ENCODE peak calls at places on chromosomes 13 and 19, in nine cellular contexts. E is NB4, V is A549, A is adrenal gland, O is lower leg skin, W is breast epithelium, P is ovary, L is HCT116, J is heart left ventricle. H is an unnamed sample.

GRCh38 chr19:17957887-17958286 is 9.0 kb upstream of the KCNN1 start:
- DNase-seq in A (no peak), J (no peak), L (no peak), W (no peak), V (no peak), O (no peak), P (no peak), E (no peak), H (no peak)

GRCh38 chr13:59279024-59279423 is 884.7 kb downstream of the DIAPH3 start:
- DNase-seq in E (no peak), A (no peak), O (no peak), P (no peak), J (no peak), L (no peak), V (no peak), W (no peak), H (no peak)

GRCh38 chr13:110813646-110814624 is 100.4 kb downstream of the ING1 start:
- DNase-seq in V (peak), L (no peak), W (no peak), J (no peak), E (no peak), P (no peak), O (peak), A (no peak), H (no peak)

GRCh38 chr13:22148187-22148586 is 477.3 kb downstream of the FGF9 start:
- DNase-seq in P (no peak), J (no peak), L (no peak), W (no peak), A (no peak), V (no peak), O (no peak), E (no peak), H (no peak)

GRCh38 chr13:106989866-106990265 is 421.9 kb upstream of the ARGLU1 start:
- DNase-seq in A (no peak), W (no peak), V (no peak), E (no peak), L (no peak), J (no peak), P (no peak), O (no peak), H (no peak)

GRCh38 chr13:73672492-73672891 is 461.7 kb downstream of the KLF12 start:
- DNase-seq in O (no peak), V (peak), A (no peak), E (no peak), L (no peak), W (no peak), J (no peak), P (no peak), H (no peak)

GRCh38 chr13:24459234-24459633 is 53.3 kb downstream of the PARP4 start:
- DNase-seq in O (no peak), W (no peak), J (no peak), P (no peak), E (no peak), V (no peak), L (no peak), A (no peak), H (no peak)

GRCh38 chr13:44420376-44421220 is 47.0 kb downstream of the SERP2 start:
- DNase-seq in L (no peak), V (no peak), P (no peak), O (peak), A (no peak), J (no peak), E (no peak), W (no peak), H (no peak)

GRCh38 chr13:33953781-33954180 is 135.8 kb downstream of the RFC3 start:
- DNase-seq in W (no peak), P (no peak), V (no peak), A (no peak), O (no peak), E (no peak), L (no peak), J (no peak), H (no peak)

GRCh38 chr19:5093297-5093858 is 124.5 kb downstream of the KDM4B start:
- DNase-seq in O (no peak), P (peak), E (no peak), A (peak), J (peak), L (no peak), V (no peak), W (no peak), H (no peak)

GRCh38 chr13:27086599-27087265 is 84.9 kb downstream of the USP12 start:
- DNase-seq in E (no peak), V (no peak), P (no peak), A (no peak), O (no peak), W (no peak), J (no peak), L (no peak), H (no peak)

GRCh38 chr13:113547248-113547971 is 37.1 kb upstream of the TFDP1 start:
- DNase-seq in E (no peak), L (no peak), V (no peak), O (peak), W (peak), A (no peak), P (peak), J (peak), H (no peak)

GRCh38 chr13:113061796-113062425 is 43.7 kb upstream of the F7 start:
- DNase-seq in A (no peak), J (no peak), V (no peak), O (no peak), E (peak), P (no peak), L (no peak), W (no peak), H (peak)

GRCh38 chr13:112751617-112752016 is 61.8 kb downstream of the ATP11A start:
- DNase-seq in J (no peak), E (no peak), L (no peak), W (no peak), O (no peak), P (no peak), A (no peak), V (no peak), H (no peak)

GRCh38 chr19:3668331-3669133 is 31.7 kb downstream of the PIP5K1C start:
- DNase-seq in V (no peak), P (no peak), A (no peak), E (no peak), J (no peak), L (no peak), O (no peak), W (no peak), H (no peak)

GRCh38 chr19:34733266-34733825 is 697 bp upstream of the ZNF181 start:
- DNase-seq in J (peak), L (no peak), V (no peak), O (peak), W (no peak), E (peak), A (no peak), P (no peak), H (peak)

GRCh38 chr13:114088234-114088633 is 44.2 kb downstream of the RASA3 start:
- DNase-seq in A (no peak), O (peak), W (peak), J (no peak), E (no peak), L (no peak), V (no peak), P (no peak), H (no peak)

GRCh38 chr13:25675060-25675459 is 303.3 kb downstream of the ATP8A2 start:
- DNase-seq in E (no peak), V (no peak), L (no peak), J (no peak), A (no peak), O (no peak), W (no peak), P (no peak), H (no peak)

GRCh38 chr19:47713046-47714021 is at the start of gene EHD2:
- DNase-seq in E (peak), V (peak), P (peak), A (peak), J (peak), O (peak), L (no peak), W (peak), H (peak)

GRCh38 chr13:113763254-113763653 is 4.2 kb downstream of the TMEM255B start:
- DNase-seq in V (no peak), J (peak), W (no peak), L (no peak), P (peak), A (no peak), O (peak), E (no peak), H (peak)

GRCh38 chr19:17765069-17765618 is 13.9 kb downstream of the FCHO1 start:
- DNase-seq in V (peak), O (peak), A (peak), E (no peak), L (no peak), J (peak), W (no peak), P (no peak), H (peak)

GRCh38 chr19:1285737-1286360 is at the start of gene EFNA2:
- DNase-seq in A (no peak), E (no peak), J (no peak), P (no peak), L (no peak), W (no peak), O (no peak), V (no peak), H (no peak)
- H3K4me3 ChIP-seq in A (no peak), E (no peak), J (no peak), P (no peak), L (peak), W (peak), O (no peak), V (peak), H (peak)

DNA sequence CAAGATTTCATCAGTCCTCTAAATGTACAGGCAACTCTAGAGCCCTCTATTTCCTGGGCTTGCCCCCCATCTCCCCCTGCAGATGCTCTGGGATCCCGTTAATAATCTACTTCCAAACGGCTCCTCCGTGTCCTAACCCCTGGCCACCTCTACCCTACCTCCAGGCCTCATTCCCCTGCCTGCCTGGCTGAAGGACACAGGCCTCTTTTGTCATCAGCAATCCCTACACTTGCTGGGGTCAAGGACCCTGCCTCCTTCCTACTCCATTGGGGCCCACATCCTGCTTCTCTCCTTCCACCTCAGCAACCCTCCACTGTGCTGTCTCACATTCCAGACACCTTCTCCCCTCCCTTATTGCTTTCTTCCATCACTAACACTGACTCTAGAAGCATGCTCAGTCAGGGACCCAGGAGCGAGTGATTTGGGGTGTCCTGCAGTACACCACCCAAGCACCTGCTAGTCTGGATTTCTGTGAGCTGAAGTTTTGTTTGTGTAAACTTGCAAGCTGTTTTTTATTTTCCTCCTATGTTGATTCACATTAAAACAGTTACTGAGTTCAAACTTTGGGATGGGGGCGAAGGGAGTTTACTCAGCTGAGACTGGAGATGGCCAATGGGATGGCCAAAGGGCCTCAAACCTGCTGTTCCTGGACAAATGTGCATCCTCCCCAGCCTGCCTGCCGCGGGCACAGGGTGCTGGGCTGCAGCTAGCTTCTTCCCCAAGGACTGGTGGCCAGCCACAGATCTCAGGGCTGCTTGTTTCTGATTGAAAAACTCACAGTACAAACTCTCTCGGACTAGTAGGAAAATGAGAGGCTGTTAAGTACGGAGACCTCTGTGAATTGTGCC is 314.7 kb downstream of the FOXO1 start:
- DNase-seq in J (no peak), P (no peak), L (no peak), O (no peak), V (no peak), A (no peak), E (no peak), W (no peak), H (no peak)
- TF ChIP-seq POLR2A in J (no peak), P (no peak), L (no peak), O (no peak), V (no peak), A (no peak), E (no peak), W (no peak), H (no peak)

GRCh38 chr19:36073121-36073876 is 18.6 kb downstream of the WDR62 start:
- DNase-seq in A (no peak), P (no peak), L (no peak), O (no peak), W (no peak), J (no peak), V (no peak), E (no peak), H (no peak)

GRCh38 chr19:36072081-36072480 is 17.4 kb downstream of the WDR62 start:
- DNase-seq in V (no peak), W (no peak), P (no peak), O (no peak), E (no peak), L (no peak), A (no peak), J (no peak), H (no peak)

GRCh38 chr19:36064829-36065228 is 10.1 kb downstream of the WDR62 start:
- DNase-seq in J (no peak), O (no peak), A (no peak), P (no peak), V (no peak), L (no peak), W (no peak), E (no peak), H (no peak)

DNA sequence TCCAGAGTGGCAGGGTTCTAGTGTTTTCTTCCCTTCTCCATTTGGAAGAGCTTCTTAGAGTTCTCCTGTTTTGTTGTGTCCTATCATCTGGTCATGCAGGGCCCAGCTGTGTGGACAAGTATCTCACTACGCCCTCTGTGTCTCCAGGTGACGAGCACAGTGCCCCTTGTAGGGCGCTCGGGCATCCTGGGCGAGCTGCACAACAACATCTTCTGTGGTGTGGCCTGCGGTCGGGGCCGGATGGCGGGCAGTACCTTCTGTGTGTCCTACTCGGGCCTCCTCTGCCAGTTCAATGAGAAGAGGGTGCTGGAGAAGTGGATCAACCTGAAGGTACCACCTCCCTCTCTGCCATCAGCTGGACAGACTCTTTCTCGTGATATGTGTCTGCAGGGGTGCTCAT is 13.0 kb downstream of the WDR62 start:
- DNase-seq in P (no peak), J (no peak), O (no peak), A (no peak), V (no peak), E (no peak), W (no peak), L (no peak), H (no peak)
- TF ChIP-seq CTCF in P (no peak), J (no peak), O (no peak), A (no peak), V (no peak), E (no peak), W (no peak), L (no peak), H (no peak)

DNA sequence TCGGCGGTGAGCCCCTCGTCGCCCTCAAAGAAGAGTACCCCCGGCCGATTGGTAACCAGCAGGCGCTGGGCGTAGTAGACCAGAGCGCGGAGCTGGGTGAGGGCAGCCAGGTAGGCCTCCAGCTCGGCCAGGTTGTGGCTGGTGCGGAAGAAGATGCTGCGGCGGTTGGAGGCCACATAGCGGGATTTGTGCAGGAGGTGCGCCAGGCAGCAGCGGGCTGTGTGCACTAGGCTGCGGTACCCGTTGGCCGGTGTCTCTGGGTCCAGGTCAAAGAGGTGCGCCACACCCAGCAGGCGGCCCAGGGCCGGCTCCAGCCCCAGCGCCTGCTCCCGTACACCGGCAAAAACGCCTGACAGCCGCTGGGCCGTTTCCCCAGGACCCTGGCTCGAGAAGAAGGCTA is 16.8 kb downstream of the LIPE start:
- DNase-seq in J (no peak), E (no peak), P (no peak), W (no peak), L (no peak), A (no peak), V (no peak), O (no peak), H (no peak)
- H3K4me3 ChIP-seq in J (no peak), E (no peak), P (no peak), W (peak), L (no peak), A (no peak), V (no peak), O (no peak), H (no peak)

GRCh38 chr19:49837425-49837824 is 13.5 kb upstream of the PTOV1 start:
- DNase-seq in A (no peak), L (no peak), O (no peak), W (no peak), J (no peak), V (no peak), E (no peak), P (no peak), H (no peak)
- TF ChIP-seq POLR2A in A (no peak), L (no peak), O (no peak), W (no peak), J (no peak), V (no peak), E (no peak), P (no peak), H (no peak)

GRCh38 chr19:55086730-55087541 is 11.3 kb downstream of the EPS8L1 start:
- DNase-seq in E (no peak), O (peak), J (peak), P (peak), W (peak), V (no peak), L (no peak), A (peak), H (peak)

GRCh38 chr19:55089279-55089944 is 13.7 kb downstream of the EPS8L1 start:
- DNase-seq in V (no peak), A (no peak), E (no peak), O (no peak), L (no peak), P (no peak), J (no peak), W (no peak), H (no peak)

GRCh38 chr19:55088021-55088451 is 12.4 kb downstream of the EPS8L1 start:
- DNase-seq in E (no peak), J (no peak), V (no peak), L (no peak), W (no peak), P (no peak), O (no peak), A (no peak), H (no peak)

GRCh38 chr19:55087542-55087935 is 11.9 kb downstream of the EPS8L1 start:
- DNase-seq in A (no peak), V (no peak), O (no peak), W (no peak), E (no peak), J (no peak), L (no peak), P (no peak), H (no peak)

GRCh38 chr19:55088543-55089265 is 13.0 kb downstream of the EPS8L1 start:
- DNase-seq in O (peak), E (peak), J (no peak), A (peak), W (peak), P (peak), L (no peak), V (peak), H (peak)
- TF ChIP-seq CTCF in O (no peak), E (peak), J (peak), A (peak), W (no peak), P (no peak), L (no peak), V (peak), H (no peak)